ENCODE peak calls at places on chromosome 20, in eight cellular contexts. R, V, B, E, O, W, F and S are unnamed samples.

GRCh38 chr20:4613184-4613583 is 108.5 kb upstream of the PRND start:
- DNase-seq in R (no peak), V (no peak), B (no peak), E (no peak), O (no peak), W (no peak), F (no peak), S (no peak)

GRCh38 chr20:62769346-62770071 is 26.8 kb upstream of the MRGBP start:
- DNase-seq in R (no peak), V (no peak), B (no peak), E (peak; percentile 59), O (no peak), W (no peak), F (no peak), S (no peak)

GRCh38 chr20:3123542-3123941 is 36.1 kb downstream of the FASTKD5 start:
- DNase-seq in R (no peak), V (no peak), B (no peak), E (no peak), O (peak; percentile 29), W (no peak), F (peak; percentile 18), S (no peak)

GRCh38 chr20:38049800-38050199 is 16.3 kb downstream of the RPRD1B start:
- DNase-seq in R (no peak), V (no peak), B (peak; percentile 26), E (no peak), O (peak; percentile 26), W (no peak), F (peak; percentile 84), S (no peak)

GRCh38 chr20:34069341-34070078 is 42.5 kb downstream of the EIF2S2 start:
- DNase-seq in R (peak; percentile 73), V (peak; percentile 31), B (peak; percentile 70), E (no peak), O (no peak), W (peak; percentile 49), F (peak; percentile 90), S (no peak)

GRCh38 chr20:3861191-3861590 is 14.6 kb downstream of the MAVS start:
- DNase-seq in R (no peak), V (no peak), B (no peak), E (no peak), O (no peak), W (no peak), F (no peak), S (no peak)

GRCh38 chr20:6142348-6142993 is 19.6 kb upstream of the FERMT1 start:
- DNase-seq in R (peak; percentile 44), V (no peak), B (peak; percentile 38), E (no peak), O (no peak), W (peak; percentile 45), F (peak; percentile 79), S (no peak)

GRCh38 chr20:25205277-25206062 is 10.0 kb downstream of the ENTPD6 start:
- DNase-seq in R (no peak), V (no peak), B (no peak), E (no peak), O (no peak), W (no peak), F (no peak), S (no peak)

GRCh38 chr20:33668087-33668790 is 1.5 kb downstream of the ACTL10 start:
- DNase-seq in R (no peak), V (no peak), B (peak; percentile 69), E (peak; percentile 93), O (no peak), W (peak; percentile 46), F (no peak), S (no peak)

GRCh38 chr20:63739129-63740069 is at the start of gene SLC2A4RG:
- DNase-seq in R (peak; percentile 85), V (no peak), B (peak; percentile 65), E (peak; percentile 94), O (peak; percentile 7), W (peak; percentile 38), F (peak; percentile 63), S (no peak)

GRCh38 chr20:16821211-16822089 is 73.3 kb downstream of the OTOR start:
- DNase-seq in R (peak; percentile 42), V (no peak), B (peak; percentile 21), E (no peak), O (no peak), W (peak; percentile 27), F (peak; percentile 48), S (no peak)

GRCh38 chr20:55456316-55456940 is 548.9 kb downstream of the CBLN4 start:
- DNase-seq in R (no peak), V (no peak), B (no peak), E (no peak), O (no peak), W (no peak), F (no peak), S (no peak)

GRCh38 chr20:2299301-2299700 is 3.5 kb downstream of the TGM3 start:
- DNase-seq in R (no peak), V (no peak), B (peak; percentile 31), E (no peak), O (no peak), W (peak; percentile 36), F (no peak), S (peak; percentile 41)

GRCh38 chr20:56761393-56761792 is 132.3 kb downstream of the TFAP2C start:
- DNase-seq in R (no peak), V (no peak), B (no peak), E (no peak), O (no peak), W (no peak), F (no peak), S (no peak)

GRCh38 chr20:4076671-4077070 is 61.3 kb upstream of the RNF24 start:
- DNase-seq in R (no peak), V (no peak), B (peak; percentile 79), E (no peak), O (peak; percentile 80), W (no peak), F (peak; percentile 93), S (no peak)

GRCh38 chr20:17579369-17580039 is 9.6 kb downstream of the DSTN start:
- DNase-seq in R (no peak), V (no peak), B (no peak), E (no peak), O (no peak), W (no peak), F (peak; percentile 43), S (no peak)

GRCh38 chr20:60358101-60358500 is 399.9 kb downstream of the CDH26 start:
- DNase-seq in R (no peak), V (no peak), B (no peak), E (no peak), O (no peak), W (no peak), F (no peak), S (no peak)